ENCODE peak calls at places on chromosomes 13 and 19, in seven cellular contexts. K is pancreas, U is hepatocyte, M is AG04450, F is neural progenitor cell, X is PC-3, C is fibroblast of lung. S is an unnamed sample.

GRCh38 chr19:41192574-41193419 is at the start of gene CYP2S1:
- DNase-seq in K (no peak), U (peak), M (no peak), F (peak), X (peak), C (no peak), S (peak)

GRCh38 chr13:33169273-33169980 is 116.1 kb downstream of the STARD13 start:
- DNase-seq in K (no peak), U (no peak), M (peak), F (no peak), X (peak), C (peak), S (no peak)

GRCh38 chr19:4803736-4804695 is 12.5 kb downstream of the FEM1A start:
- DNase-seq in K (peak), U (peak), M (no peak), F (peak), X (peak), C (peak), S (peak)

GRCh38 chr13:93227906-93228801 is 1.5 kb downstream of the GPC6 start:
- DNase-seq in K (peak), U (peak), M (no peak), F (peak), X (peak), C (peak), S (no peak)

GRCh38 chr13:51502206-51502651 is 49.4 kb upstream of the INTS6 start:
- DNase-seq in K (no peak), U (no peak), M (no peak), F (no peak), X (no peak), C (peak), S (no peak)

GRCh38 chr13:25588336-25589060 is 216.7 kb downstream of the ATP8A2 start:
- DNase-seq in K (no peak), U (no peak), M (no peak), F (no peak), X (no peak), C (no peak), S (no peak)

GRCh38 chr13:106163426-106163825 is 372.0 kb downstream of the EFNB2 start:
- DNase-seq in K (no peak), U (no peak), M (no peak), F (no peak), X (peak), C (no peak), S (peak)

GRCh38 chr13:32895296-32895695 is 120.9 kb upstream of the KL start:
- DNase-seq in K (no peak), U (no peak), M (no peak), F (no peak), X (no peak), C (no peak), S (no peak)

GRCh38 chr19:39434123-39435076 is 1.3 kb downstream of the RPS16 start:
- DNase-seq in K (no peak), U (no peak), M (no peak), F (no peak), X (no peak), C (no peak), S (no peak)

GRCh38 chr13:97425570-97425969 is 8.4 kb upstream of the RAP2A start:
- DNase-seq in K (no peak), U (no peak), M (no peak), F (no peak), X (no peak), C (peak), S (no peak)

GRCh38 chr13:113474179-113474578 is 16.3 kb downstream of the DCUN1D2 start:
- DNase-seq in K (no peak), U (no peak), M (no peak), F (no peak), X (no peak), C (no peak), S (no peak)

GRCh38 chr19:45153339-45154063 is 7.3 kb downstream of the NKPD1 start:
- DNase-seq in K (peak), U (peak), M (no peak), F (peak), X (no peak), C (peak), S (no peak)

GRCh38 chr19:4337906-4338440 is 654 bp downstream of the STAP2 start:
- DNase-seq in K (no peak), U (peak), M (no peak), F (peak), X (peak), C (peak), S (peak)

GRCh38 chr13:44352671-44353070 is 21.0 kb upstream of the SERP2 start:
- DNase-seq in K (no peak), U (no peak), M (no peak), F (no peak), X (no peak), C (no peak), S (no peak)

GRCh38 chr13:49585220-49586157 is at the start of gene RCBTB1:
- DNase-seq in K (peak), U (peak), M (no peak), F (peak), X (peak), C (peak), S (peak)

GRCh38 chr19:46115396-46116109 is 8.9 kb downstream of the IGFL3 start:
- DNase-seq in K (no peak), U (peak), M (peak), F (no peak), X (peak), C (peak), S (no peak)

GRCh38 chr13:63481334-63481733 is 2065.7 kb upstream of the PCDH20 start:
- DNase-seq in K (no peak), U (no peak), M (no peak), F (no peak), X (no peak), C (peak), S (no peak)

GRCh38 chr13:110828705-110829104 is 86.2 kb downstream of the ANKRD10 start:
- DNase-seq in K (no peak), U (no peak), M (no peak), F (no peak), X (no peak), C (no peak), S (no peak)

GRCh38 chr13:98672947-98673545 is 79.4 kb downstream of the SLC15A1 start:
- DNase-seq in K (peak), U (peak), M (peak), F (peak), X (peak), C (peak), S (peak)

GRCh38 chr13:51332566-51333361 is 6.7 kb upstream of the SERPINE3 start:
- DNase-seq in K (no peak), U (no peak), M (no peak), F (no peak), X (no peak), C (no peak), S (no peak)

GRCh38 chr13:102805680-102806079 is 6.8 kb downstream of the BIVM start:
- DNase-seq in K (no peak), U (no peak), M (no peak), F (no peak), X (no peak), C (no peak), S (no peak)

GRCh38 chr19:10553943-10554381 is 10.3 kb downstream of the ATG4D start:
- DNase-seq in K (peak), U (no peak), M (no peak), F (no peak), X (no peak), C (no peak), S (no peak)

GRCh38 chr13:113599396-113599795 is 14.8 kb downstream of the TFDP1 start:
- DNase-seq in K (peak), U (no peak), M (no peak), F (no peak), X (no peak), C (no peak), S (peak)

GRCh38 chr19:944663-945241 is 18.9 kb downstream of the ARID3A start:
- DNase-seq in K (peak), U (no peak), M (no peak), F (no peak), X (no peak), C (no peak), S (peak)

GRCh38 chr19:49363265-49364082 is at the start of gene DKKL1:
- DNase-seq in K (peak), U (peak), M (peak), F (peak), X (peak), C (peak), S (peak)

GRCh38 chr13:42174344-42175162 is 97.4 kb upstream of the AKAP11 start:
- DNase-seq in K (no peak), U (peak), M (peak), F (no peak), X (no peak), C (peak), S (no peak)

GRCh38 chr19:29467824-29468401 is 57.9 kb upstream of the VSTM2B start:
- DNase-seq in K (no peak), U (peak), M (no peak), F (peak), X (peak), C (no peak), S (no peak)

GRCh38 chr13:63948045-63948444 is 2532.4 kb upstream of the PCDH20 start:
- DNase-seq in K (no peak), U (no peak), M (no peak), F (no peak), X (no peak), C (peak), S (no peak)

GRCh38 chr19:50511069-50511822 is at the start of gene JOSD2:
- DNase-seq in K (peak), U (peak), M (peak), F (peak), X (peak), C (peak), S (peak)

GRCh38 chr19:45474941-45475516 is 7.2 kb downstream of the FOSB start:
- DNase-seq in K (no peak), U (peak), M (no peak), F (no peak), X (no peak), C (no peak), S (no peak)

GRCh38 chr19:47305309-47305751 is 4.3 kb upstream of the C5AR1 start:
- DNase-seq in K (peak), U (peak), M (peak), F (peak), X (peak), C (peak), S (peak)

GRCh38 chr13:79749985-79750551 is 269.1 kb downstream of the NDFIP2 start:
- DNase-seq in K (no peak), U (peak), M (peak), F (peak), X (peak), C (peak), S (peak)

GRCh38 chr13:111177081-111177711 is 62.1 kb downstream of the ARHGEF7 start:
- DNase-seq in K (no peak), U (no peak), M (no peak), F (no peak), X (no peak), C (peak), S (peak)

GRCh38 chr19:45884682-45885555 is 1.0 kb downstream of the IRF2BP1 start:
- DNase-seq in K (peak), U (no peak), M (no peak), F (peak), X (no peak), C (no peak), S (no peak)

GRCh38 chr19:51691122-51692064 is 1.7 kb upstream of the SPACA6 start:
- DNase-seq in K (no peak), U (peak), M (no peak), F (peak), X (no peak), C (peak), S (no peak)

GRCh38 chr19:49057636-49058234 is at the start of gene CGB7:
- DNase-seq in K (peak), U (peak), M (no peak), F (peak), X (peak), C (peak), S (peak)

GRCh38 chr19:48290341-48290922 is 20.6 kb downstream of the ZNF114 start:
- DNase-seq in K (no peak), U (peak), M (no peak), F (peak), X (no peak), C (peak), S (no peak)

GRCh38 chr13:21014666-21015170 is 46.7 kb downstream of the LATS2 start:
- DNase-seq in K (no peak), U (peak), M (peak), F (no peak), X (peak), C (peak), S (no peak)

GRCh38 chr19:3057275-3057714 is 5.0 kb downstream of the TLE5 start:
- DNase-seq in K (peak), U (peak), M (no peak), F (no peak), X (peak), C (peak), S (no peak)
- TF ChIP-seq CTCF in K (no peak), U (no peak), M (no peak), F (no peak), X (no peak), C (no peak), S (no peak)

GRCh38 chr13:28609936-28610335 is 49.0 kb upstream of the POMP start:
- DNase-seq in K (no peak), U (no peak), M (peak), F (no peak), X (peak), C (peak), S (no peak)
- H3K27ac ChIP-seq in K (no peak), U (no peak), M (no peak), F (no peak), X (peak), C (no peak), S (no peak)

DNA sequence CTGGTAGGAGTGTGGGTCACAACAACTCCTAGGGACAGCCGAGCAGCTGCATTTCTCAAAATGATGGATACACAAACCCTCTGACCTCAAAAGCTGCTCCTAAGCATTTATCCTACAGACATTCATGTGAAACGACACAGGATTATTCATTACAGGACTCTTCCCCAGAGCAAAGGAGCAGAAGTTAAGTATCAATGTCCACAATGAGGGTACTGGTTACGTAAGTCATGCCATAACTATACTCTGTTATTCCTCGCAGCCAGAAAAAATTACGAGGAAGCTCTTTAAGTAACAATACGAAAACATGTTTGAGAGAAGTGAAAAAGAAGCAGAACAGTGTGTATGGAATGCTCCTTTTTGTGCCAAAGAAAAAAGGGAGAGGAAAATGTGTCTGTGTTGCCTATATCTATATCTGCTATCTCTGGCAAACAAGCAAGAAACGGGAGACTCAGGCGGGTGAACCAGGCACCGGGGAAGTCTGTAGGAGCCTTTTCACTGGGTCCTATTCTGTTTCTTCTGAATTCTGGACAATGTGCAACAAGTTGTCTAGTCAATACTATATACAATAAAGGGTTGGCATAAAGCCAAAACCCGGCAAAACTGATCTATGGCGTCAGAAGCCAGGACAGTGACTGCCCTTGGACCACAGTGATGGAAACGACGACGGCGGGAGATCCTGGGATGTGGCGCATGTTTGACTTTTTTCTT is 1.3 kb downstream of the ISOC2 start:
- DNase-seq in K (no peak), U (no peak), M (no peak), F (no peak), X (no peak), C (peak), S (no peak)
- TF ChIP-seq CTCF in K (no peak), U (no peak), M (no peak), F (no peak), X (no peak), C (no peak), S (no peak)

DNA sequence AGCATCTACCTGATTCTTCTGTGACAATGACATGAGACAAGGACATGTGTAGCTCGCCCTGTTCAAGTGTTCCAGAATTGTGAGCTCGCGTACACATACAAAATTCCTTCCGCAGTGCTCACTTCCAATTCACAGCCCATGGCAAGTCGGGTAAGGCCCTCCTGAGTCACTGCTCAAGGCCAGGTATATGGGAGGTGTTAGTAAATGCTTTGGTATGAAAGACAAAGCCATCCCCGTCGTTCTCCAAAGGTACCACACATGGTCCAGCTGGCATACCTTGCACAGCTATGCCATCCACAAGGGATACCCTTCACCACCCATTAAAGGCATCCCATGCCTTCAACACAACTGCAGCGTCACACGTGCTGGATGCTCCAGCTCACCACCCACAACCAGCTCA is 4.4 kb upstream of the ELL start:
- DNase-seq in K (no peak), U (no peak), M (no peak), F (no peak), X (peak), C (no peak), S (no peak)
- H3K27ac ChIP-seq in K (no peak), U (no peak), M (no peak), F (no peak), X (no peak), C (no peak), S (no peak)

GRCh38 chr13:101116826-101117225 is 299.5 kb downstream of the NALCN start:
- DNase-seq in K (no peak), U (no peak), M (no peak), F (peak), X (no peak), C (no peak), S (no peak)

GRCh38 chr13:101111894-101112293 is 304.4 kb downstream of the NALCN start:
- DNase-seq in K (no peak), U (no peak), M (no peak), F (no peak), X (peak), C (no peak), S (no peak)

GRCh38 chr13:101121608-101122007 is 294.7 kb downstream of the NALCN start:
- DNase-seq in K (no peak), U (no peak), M (no peak), F (peak), X (no peak), C (no peak), S (no peak)

GRCh38 chr13:101116381-101116780 is 299.9 kb downstream of the NALCN start:
- DNase-seq in K (no peak), U (no peak), M (no peak), F (peak), X (no peak), C (no peak), S (no peak)

DNA sequence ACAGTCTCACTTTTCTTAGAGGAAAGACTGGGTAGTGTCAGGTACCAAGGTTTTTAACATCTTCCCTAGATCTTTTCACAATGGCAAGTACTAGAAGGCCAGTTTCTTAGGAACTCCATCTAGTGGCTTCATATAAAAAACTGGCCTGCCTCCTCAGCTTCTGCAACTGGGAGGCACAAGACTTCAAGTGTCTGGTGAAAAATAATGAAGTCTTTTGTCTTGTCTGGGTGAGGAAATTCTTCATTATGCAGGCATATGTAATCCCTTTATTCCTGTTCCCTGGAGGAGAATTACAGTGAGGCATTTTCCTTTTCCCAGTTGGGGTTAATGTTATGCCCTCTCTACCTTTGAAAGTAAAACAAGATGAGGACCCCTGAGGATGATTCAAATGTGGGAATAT is 300.5 kb downstream of the NALCN start:
- DNase-seq in K (no peak), U (peak), M (no peak), F (peak), X (peak), C (peak), S (no peak)
- TF ChIP-seq CTCF in K (no peak), U (peak), M (peak), F (peak), X (peak), C (peak), S (no peak)

DNA sequence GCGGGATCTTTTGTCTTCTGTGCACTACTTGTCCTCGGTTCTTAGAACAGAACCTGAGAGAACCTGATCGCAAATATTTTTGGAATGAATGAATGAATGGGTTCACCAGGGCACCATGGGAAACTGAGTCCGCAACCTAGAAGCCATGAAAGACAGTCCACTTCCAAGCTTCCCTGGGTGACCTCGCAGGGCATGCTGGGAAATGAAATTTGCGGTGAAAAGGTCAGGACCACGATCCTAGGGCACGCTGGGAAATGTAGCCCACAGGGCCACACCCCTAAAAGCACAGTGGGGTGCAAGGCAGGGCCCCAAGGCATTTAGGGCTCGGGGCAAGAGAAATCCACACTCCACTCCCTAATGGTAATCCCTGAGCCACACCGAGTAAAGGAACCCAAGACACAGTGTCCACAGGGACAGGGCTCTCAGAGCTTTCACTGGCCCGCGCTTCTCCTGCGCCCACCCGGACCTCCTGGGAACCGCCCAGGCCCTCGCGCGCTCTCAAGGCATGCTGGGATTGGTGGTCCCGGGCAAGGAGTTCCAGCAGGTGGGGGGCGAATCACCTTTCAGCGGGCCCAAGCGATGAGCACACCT is 1.1 kb upstream of the PPP1R12C start:
- DNase-seq in K (no peak), U (peak), M (no peak), F (peak), X (no peak), C (no peak), S (no peak)
- H3K27ac ChIP-seq in K (no peak), U (peak), M (peak), F (no peak), X (no peak), C (peak), S (peak)

DNA sequence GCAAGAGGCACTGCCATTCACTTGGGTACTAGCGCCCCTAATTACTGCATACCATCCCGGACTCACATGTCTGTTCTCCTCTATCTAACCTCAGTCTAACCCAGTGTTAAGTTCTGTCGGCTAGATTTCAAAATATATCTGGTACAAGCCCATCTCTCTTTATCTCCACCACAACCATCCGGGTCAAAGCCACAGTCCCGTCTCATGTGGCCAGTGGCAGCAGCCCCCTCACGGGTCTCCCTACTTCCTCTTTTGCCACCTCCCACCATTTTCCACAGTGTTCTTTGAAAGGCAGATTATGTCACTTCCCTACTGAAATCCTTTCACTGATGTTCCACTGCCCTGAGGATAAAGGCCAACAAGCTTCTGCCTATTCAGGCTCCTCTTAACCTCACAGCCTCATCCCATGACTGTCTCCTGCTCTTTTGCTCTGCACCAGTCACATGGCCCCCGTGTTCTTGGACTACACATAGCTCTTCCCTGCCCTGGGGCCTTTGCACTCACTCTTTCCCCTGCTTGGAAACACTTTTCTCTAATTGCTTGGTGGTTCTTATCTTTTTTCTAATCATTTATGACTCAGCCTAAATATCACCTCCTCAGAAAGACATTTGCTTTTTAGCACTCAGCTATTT is 117.2 kb downstream of the UBL3 start:
- DNase-seq in K (no peak), U (peak), M (no peak), F (no peak), X (no peak), C (no peak), S (no peak)
- TF ChIP-seq CTCF in K (no peak), U (no peak), M (no peak), F (no peak), X (no peak), C (no peak), S (no peak)

GRCh38 chr13:48494874-48495273 is 38.0 kb downstream of the RCBTB2 start:
- DNase-seq in K (no peak), U (no peak), M (no peak), F (no peak), X (no peak), C (no peak), S (no peak)
- H3K27ac ChIP-seq in K (no peak), U (no peak), M (no peak), F (no peak), X (peak), C (no peak), S (no peak)